ENCODE peak calls at places on chromosome 13, in four cellular contexts. T, N, A and V are unnamed samples.

GRCh38 chr13:103557878-103558277 is 491.7 kb upstream of the SLC10A2 start:
- DNase-seq in A (no peak), T (no peak), N (no peak), V (no peak)

GRCh38 chr13:74129500-74130144 is 4.6 kb downstream of the KLF12 start:
- DNase-seq in N (no peak), A (no peak), T (no peak), V (no peak)

GRCh38 chr13:50080158-50080855 is 65.1 kb downstream of the KCNRG start:
- DNase-seq in N (peak; percentile 15), A (peak; percentile 22), T (no peak), V (no peak)

GRCh38 chr13:47004022-47004421 is 107.2 kb upstream of the HTR2A start:
- DNase-seq in T (no peak), A (no peak), N (no peak), V (no peak)

GRCh38 chr13:106343831-106344230 is 191.6 kb downstream of the EFNB2 start:
- DNase-seq in N (no peak), T (no peak), A (no peak), V (no peak)

GRCh38 chr13:46654956-46655726 is 102.2 kb downstream of the LRCH1 start:
- DNase-seq in N (no peak), A (no peak), T (no peak), V (no peak)

GRCh38 chr13:66348745-66349720 is 881.1 kb downstream of the PCDH9 start:
- DNase-seq in A (no peak), T (no peak), N (no peak), V (no peak)

GRCh38 chr13:111165611-111166010 is 50.5 kb downstream of the ARHGEF7 start:
- DNase-seq in A (no peak), T (no peak), N (no peak), V (peak; percentile 51)

GRCh38 chr13:100349594-100349993 is 239.0 kb downstream of the GGACT start:
- DNase-seq in N (no peak), A (no peak), T (no peak), V (no peak)

GRCh38 chr13:57286511-57287098 is 119.6 kb downstream of the PRR20E start:
- DNase-seq in T (no peak), A (no peak), N (no peak), V (no peak)

GRCh38 chr13:34675626-34676025 is 266.4 kb upstream of the NBEA start:
- DNase-seq in N (no peak), A (no peak), T (no peak), V (no peak)

GRCh38 chr13:99572921-99573320 is 71.6 kb downstream of the TM9SF2 start:
- DNase-seq in N (no peak), A (no peak), T (no peak), V (no peak)

DNA sequence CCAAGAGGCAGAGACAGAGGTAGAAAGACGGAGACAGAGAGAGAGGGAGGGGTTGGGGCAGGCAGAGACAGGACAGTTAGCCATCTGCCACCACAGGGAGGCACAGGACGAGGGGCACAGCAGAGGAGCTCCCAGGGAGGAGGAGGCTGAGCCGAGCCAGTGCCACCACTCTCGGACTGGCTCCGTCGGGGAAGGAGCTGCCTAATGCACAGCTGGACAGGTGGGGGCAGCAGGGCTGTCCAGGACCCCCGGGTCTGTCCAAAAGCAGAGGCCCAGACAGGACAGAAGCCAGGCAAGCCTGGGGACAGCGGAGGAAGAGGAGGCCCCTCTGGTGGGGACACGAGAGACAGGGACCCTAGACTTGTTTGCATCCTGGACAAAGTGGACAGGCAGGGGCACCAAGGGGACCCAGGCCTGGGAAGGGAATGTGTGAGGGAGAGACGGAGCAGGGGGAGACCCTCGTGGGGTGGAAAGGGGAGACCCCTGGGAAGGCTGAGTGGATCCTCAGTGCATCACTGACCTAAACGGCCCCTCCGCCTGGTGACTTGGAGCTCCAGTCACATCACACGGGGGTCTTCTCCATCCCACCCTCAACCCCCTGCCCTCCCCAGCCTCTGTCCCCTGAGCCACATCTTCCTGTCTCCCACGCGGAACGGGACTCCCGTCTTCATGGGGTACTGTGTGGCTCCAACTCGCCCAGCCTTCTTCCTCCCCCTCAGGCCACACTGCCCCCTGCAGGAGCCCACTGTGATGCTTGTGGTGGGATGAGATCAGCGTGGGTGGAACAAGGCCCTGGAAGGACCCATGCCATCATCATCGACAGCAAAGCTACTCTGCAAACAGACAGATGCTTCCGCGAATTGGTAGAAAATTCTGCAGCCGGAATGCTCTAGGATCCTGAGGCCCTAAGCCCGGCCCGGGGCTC is 889 bp downstream of the F10 start:
- DNase-seq in T (no peak), N (no peak), A (peak; percentile 38), V (no peak)
- TF ChIP-seq CTCF in T (peak; percentile 31), N (no peak), A (no peak), V (no peak)

DNA sequence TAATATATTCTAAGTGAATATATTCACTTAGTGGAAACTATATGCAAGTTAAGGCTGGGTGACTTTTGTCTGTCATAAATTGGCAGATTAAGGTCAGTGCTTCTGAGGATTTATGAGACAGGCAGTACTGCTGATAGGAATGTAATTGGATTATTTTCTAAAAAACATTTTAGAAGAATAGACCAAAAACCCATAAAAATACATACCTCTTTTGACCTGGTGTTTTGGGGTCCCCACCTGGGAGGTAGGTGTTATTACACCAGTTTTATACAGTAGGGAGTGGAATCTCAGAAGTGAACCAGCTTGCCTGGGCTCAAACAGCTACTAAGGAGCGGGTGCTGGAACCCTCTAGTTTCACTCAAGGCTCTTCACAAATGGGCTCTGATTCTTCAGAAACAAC is 25.3 kb downstream of the COG3 start:
- DNase-seq in T (no peak), A (no peak), N (no peak), V (no peak)
- TF ChIP-seq CTCF in T (peak; percentile 55), A (peak; percentile 44), N (peak; percentile 30), V (peak; percentile 39)

GRCh38 chr13:26623125-26623524 is 65.6 kb downstream of the WASF3 start:
- DNase-seq in N (no peak), A (no peak), T (no peak), V (no peak)

GRCh38 chr13:26629260-26629659 is 71.8 kb downstream of the WASF3 start:
- DNase-seq in A (no peak), N (no peak), T (no peak), V (no peak)

GRCh38 chr13:26624572-26624971 is 67.1 kb downstream of the WASF3 start:
- DNase-seq in N (no peak), T (no peak), A (no peak), V (no peak)

GRCh38 chr13:26628706-26629105 is 71.2 kb downstream of the WASF3 start:
- DNase-seq in N (no peak), T (no peak), A (no peak), V (no peak)
- TF ChIP-seq CTCF in N (no peak), T (peak; percentile 14), A (no peak), V (no peak)

GRCh38 chr13:110138009-110138699 is 168.8 kb downstream of the COL4A1 start:
- DNase-seq in N (peak; percentile 34), A (peak; percentile 36), T (peak; percentile 73), V (peak; percentile 60)

GRCh38 chr13:110138700-110139036 is 168.3 kb downstream of the COL4A1 start:
- DNase-seq in T (no peak), N (no peak), A (no peak), V (no peak)

GRCh38 chr13:110135977-110136597 is 170.9 kb downstream of the COL4A1 start:
- DNase-seq in T (no peak), N (no peak), A (peak; percentile 2), V (no peak)

GRCh38 chr13:110136660-110137585 is 170.0 kb downstream of the COL4A1 start:
- DNase-seq in A (no peak), T (peak; percentile 39), N (no peak), V (no peak)

GRCh38 chr13:110137677-110138008 is 169.3 kb downstream of the COL4A1 start:
- DNase-seq in A (no peak), N (peak; percentile 52), T (peak; percentile 78), V (peak; percentile 65)
- TF ChIP-seq CTCF in A (no peak), N (peak; percentile 35), T (peak; percentile 62), V (peak; percentile 57)